ENCODE peak calls at places on chromosomes 3 and 15, in eight cellular contexts. One of them, this sample, is unnamed.

GRCh38 chr3:158718490-158719170 is 13.6 kb downstream of the RARRES1 start:
- DNase-seq in gastrocnemius medialis: no peak
- DNase-seq in endothelial cell: no peak
- DNase-seq in lung: no peak
- DNase-seq in AG10803: peak
- DNase-seq in breast epithelium: no peak
- DNase-seq in bronchial epithelial cell: peak
- DNase-seq in mammary epithelial cell: peak
- DNase-seq in this sample: no peak

GRCh38 chr3:128936341-128936740 is 56.9 kb downstream of the ACAD9 start:
- DNase-seq in gastrocnemius medialis: no peak
- DNase-seq in endothelial cell: no peak
- DNase-seq in lung: no peak
- DNase-seq in AG10803: no peak
- DNase-seq in breast epithelium: no peak
- DNase-seq in bronchial epithelial cell: no peak
- DNase-seq in mammary epithelial cell: no peak
- DNase-seq in this sample: peak

GRCh38 chr3:135014575-135014974 is 219.5 kb downstream of the EPHB1 start:
- DNase-seq in gastrocnemius medialis: no peak
- DNase-seq in endothelial cell: no peak
- DNase-seq in lung: no peak
- DNase-seq in AG10803: no peak
- DNase-seq in breast epithelium: no peak
- DNase-seq in bronchial epithelial cell: peak
- DNase-seq in mammary epithelial cell: no peak
- DNase-seq in this sample: no peak

GRCh38 chr3:191345334-191345733 is 15.0 kb upstream of the UTS2B start:
- DNase-seq in gastrocnemius medialis: no peak
- DNase-seq in endothelial cell: no peak
- DNase-seq in lung: no peak
- DNase-seq in AG10803: no peak
- DNase-seq in breast epithelium: no peak
- DNase-seq in bronchial epithelial cell: no peak
- DNase-seq in mammary epithelial cell: no peak
- DNase-seq in this sample: no peak

GRCh38 chr3:109563149-109563548 is 225.8 kb upstream of the DPPA4 start:
- DNase-seq in gastrocnemius medialis: no peak
- DNase-seq in endothelial cell: no peak
- DNase-seq in lung: no peak
- DNase-seq in AG10803: no peak
- DNase-seq in breast epithelium: no peak
- DNase-seq in bronchial epithelial cell: no peak
- DNase-seq in mammary epithelial cell: no peak
- DNase-seq in this sample: no peak

GRCh38 chr15:79643393-79643792 is 211.3 kb downstream of the MINAR1 start:
- DNase-seq in gastrocnemius medialis: no peak
- DNase-seq in endothelial cell: no peak
- DNase-seq in lung: no peak
- DNase-seq in AG10803: no peak
- DNase-seq in breast epithelium: no peak
- DNase-seq in bronchial epithelial cell: no peak
- DNase-seq in mammary epithelial cell: no peak
- DNase-seq in this sample: no peak

GRCh38 chr3:30401971-30402370 is 204.4 kb upstream of the TGFBR2 start:
- DNase-seq in gastrocnemius medialis: peak
- DNase-seq in endothelial cell: no peak
- DNase-seq in lung: no peak
- DNase-seq in AG10803: peak
- DNase-seq in breast epithelium: no peak
- DNase-seq in bronchial epithelial cell: peak
- DNase-seq in mammary epithelial cell: peak
- DNase-seq in this sample: no peak

GRCh38 chr3:128799650-128800049 is 73.7 kb downstream of the RAB7A start:
- DNase-seq in gastrocnemius medialis: no peak
- DNase-seq in endothelial cell: no peak
- DNase-seq in lung: no peak
- DNase-seq in AG10803: no peak
- DNase-seq in breast epithelium: no peak
- DNase-seq in bronchial epithelial cell: no peak
- DNase-seq in mammary epithelial cell: no peak
- DNase-seq in this sample: no peak

GRCh38 chr3:18812316-18812715 is 336.0 kb upstream of the KCNH8 start:
- DNase-seq in gastrocnemius medialis: no peak
- DNase-seq in endothelial cell: no peak
- DNase-seq in lung: no peak
- DNase-seq in AG10803: no peak
- DNase-seq in breast epithelium: no peak
- DNase-seq in bronchial epithelial cell: peak
- DNase-seq in mammary epithelial cell: peak
- DNase-seq in this sample: no peak

GRCh38 chr3:159818399-159818798 is 170.2 kb upstream of the IL12A start:
- DNase-seq in gastrocnemius medialis: no peak
- DNase-seq in endothelial cell: peak
- DNase-seq in lung: no peak
- DNase-seq in AG10803: no peak
- DNase-seq in breast epithelium: no peak
- DNase-seq in bronchial epithelial cell: no peak
- DNase-seq in mammary epithelial cell: no peak
- DNase-seq in this sample: no peak

GRCh38 chr3:21920431-21920830 is 169.4 kb upstream of the ZNF385D start:
- DNase-seq in gastrocnemius medialis: no peak
- DNase-seq in endothelial cell: no peak
- DNase-seq in lung: no peak
- DNase-seq in AG10803: peak
- DNase-seq in breast epithelium: no peak
- DNase-seq in bronchial epithelial cell: peak
- DNase-seq in mammary epithelial cell: peak
- DNase-seq in this sample: no peak

GRCh38 chr3:28860307-28860706 is 420.6 kb upstream of the RBMS3 start:
- DNase-seq in gastrocnemius medialis: peak
- DNase-seq in endothelial cell: no peak
- DNase-seq in lung: peak
- DNase-seq in AG10803: peak
- DNase-seq in breast epithelium: peak
- DNase-seq in bronchial epithelial cell: no peak
- DNase-seq in mammary epithelial cell: no peak
- DNase-seq in this sample: no peak

DNA sequence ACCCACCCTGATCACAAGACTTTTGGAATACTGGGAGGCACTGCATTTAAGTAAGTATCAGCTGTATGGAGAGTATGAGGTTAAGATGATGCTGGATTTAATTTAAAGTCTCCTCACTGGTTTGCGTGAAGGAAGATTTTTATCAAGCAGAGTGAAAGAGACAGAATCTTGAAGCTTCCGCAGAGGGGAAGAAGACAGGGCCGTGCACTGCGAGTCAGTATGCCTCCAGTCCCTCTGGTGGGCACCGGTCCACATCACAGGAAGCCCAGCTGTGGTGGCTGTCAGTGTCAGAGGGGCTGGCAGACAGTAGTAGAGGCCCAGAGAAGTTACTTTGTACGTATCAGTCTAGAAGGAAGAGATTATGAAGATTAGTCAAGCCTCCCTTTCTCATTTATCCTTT is 379.0 kb upstream of the TPRG1 start:
- DNase-seq in gastrocnemius medialis: peak
- DNase-seq in endothelial cell: peak
- DNase-seq in lung: no peak
- DNase-seq in AG10803: peak
- DNase-seq in breast epithelium: no peak
- DNase-seq in bronchial epithelial cell: no peak
- DNase-seq in mammary epithelial cell: no peak
- DNase-seq in this sample: no peak
- TF ChIP-seq CTCF in gastrocnemius medialis: no peak
- TF ChIP-seq CTCF in endothelial cell: no peak
- TF ChIP-seq CTCF in lung: no peak
- TF ChIP-seq CTCF in AG10803: peak
- TF ChIP-seq CTCF in breast epithelium: no peak
- TF ChIP-seq CTCF in bronchial epithelial cell: no peak
- TF ChIP-seq CTCF in mammary epithelial cell: no peak
- TF ChIP-seq CTCF in this sample: peak

DNA sequence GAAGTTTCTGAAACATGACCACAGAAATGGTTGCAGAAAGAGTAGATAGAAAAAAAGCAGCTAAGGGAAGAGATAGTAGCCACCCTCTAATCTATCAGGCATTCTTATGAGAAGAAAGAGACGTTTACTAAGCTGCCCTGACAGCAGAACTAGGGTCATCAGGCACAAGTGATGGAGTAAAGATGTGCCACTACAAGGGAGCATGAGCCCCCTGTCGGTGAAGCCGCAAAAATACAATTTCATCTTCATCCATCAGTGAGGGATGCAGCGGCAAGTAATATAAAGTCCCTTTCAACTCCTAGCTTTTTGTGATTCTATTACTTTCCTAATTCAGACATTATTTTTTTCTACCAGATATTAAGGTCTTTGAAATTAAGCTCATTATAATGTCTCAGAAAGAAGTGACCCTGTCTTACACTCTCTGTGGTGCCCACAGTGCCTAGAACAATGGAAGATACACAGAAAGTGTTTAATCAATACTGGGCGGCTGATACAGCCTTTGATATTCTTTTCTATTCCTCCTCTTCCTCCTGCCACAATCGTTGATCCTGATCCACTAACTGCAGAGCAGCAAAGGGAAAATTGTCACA is 651.6 kb downstream of the NTRK3 start:
- DNase-seq in gastrocnemius medialis: no peak
- DNase-seq in endothelial cell: peak
- DNase-seq in lung: no peak
- DNase-seq in AG10803: no peak
- DNase-seq in breast epithelium: no peak
- DNase-seq in bronchial epithelial cell: no peak
- DNase-seq in mammary epithelial cell: peak
- DNase-seq in this sample: no peak
- TF ChIP-seq CTCF in gastrocnemius medialis: peak
- TF ChIP-seq CTCF in endothelial cell: peak
- TF ChIP-seq CTCF in lung: no peak
- TF ChIP-seq CTCF in AG10803: peak
- TF ChIP-seq CTCF in breast epithelium: no peak
- TF ChIP-seq CTCF in bronchial epithelial cell: peak
- TF ChIP-seq CTCF in mammary epithelial cell: peak
- TF ChIP-seq CTCF in this sample: peak

DNA sequence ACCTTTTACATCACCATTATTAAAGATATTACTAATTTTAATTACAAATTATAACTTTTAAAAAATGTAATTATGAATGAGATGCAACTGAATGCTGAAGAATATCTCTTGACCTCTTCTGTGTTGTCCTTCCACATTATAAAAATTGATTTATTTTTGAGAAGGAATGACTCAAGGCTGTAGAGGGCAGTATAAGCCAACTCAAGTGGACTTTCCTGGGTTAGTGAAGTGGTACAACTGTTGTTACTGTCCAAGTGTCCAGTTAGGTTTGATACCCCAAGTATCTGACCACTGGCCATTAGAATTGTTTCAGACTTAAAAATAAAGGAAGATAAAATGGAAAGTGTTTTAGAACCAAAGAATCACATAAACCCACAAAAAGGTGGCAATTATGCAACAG is 51.9 kb downstream of the BBX start:
- DNase-seq in gastrocnemius medialis: no peak
- DNase-seq in endothelial cell: peak
- DNase-seq in lung: no peak
- DNase-seq in AG10803: peak
- DNase-seq in breast epithelium: no peak
- DNase-seq in bronchial epithelial cell: peak
- DNase-seq in mammary epithelial cell: peak
- DNase-seq in this sample: no peak
- TF ChIP-seq CTCF in gastrocnemius medialis: peak
- TF ChIP-seq CTCF in endothelial cell: peak
- TF ChIP-seq CTCF in lung: peak
- TF ChIP-seq CTCF in AG10803: peak
- TF ChIP-seq CTCF in breast epithelium: no peak
- TF ChIP-seq CTCF in bronchial epithelial cell: peak
- TF ChIP-seq CTCF in mammary epithelial cell: peak
- TF ChIP-seq CTCF in this sample: peak

DNA sequence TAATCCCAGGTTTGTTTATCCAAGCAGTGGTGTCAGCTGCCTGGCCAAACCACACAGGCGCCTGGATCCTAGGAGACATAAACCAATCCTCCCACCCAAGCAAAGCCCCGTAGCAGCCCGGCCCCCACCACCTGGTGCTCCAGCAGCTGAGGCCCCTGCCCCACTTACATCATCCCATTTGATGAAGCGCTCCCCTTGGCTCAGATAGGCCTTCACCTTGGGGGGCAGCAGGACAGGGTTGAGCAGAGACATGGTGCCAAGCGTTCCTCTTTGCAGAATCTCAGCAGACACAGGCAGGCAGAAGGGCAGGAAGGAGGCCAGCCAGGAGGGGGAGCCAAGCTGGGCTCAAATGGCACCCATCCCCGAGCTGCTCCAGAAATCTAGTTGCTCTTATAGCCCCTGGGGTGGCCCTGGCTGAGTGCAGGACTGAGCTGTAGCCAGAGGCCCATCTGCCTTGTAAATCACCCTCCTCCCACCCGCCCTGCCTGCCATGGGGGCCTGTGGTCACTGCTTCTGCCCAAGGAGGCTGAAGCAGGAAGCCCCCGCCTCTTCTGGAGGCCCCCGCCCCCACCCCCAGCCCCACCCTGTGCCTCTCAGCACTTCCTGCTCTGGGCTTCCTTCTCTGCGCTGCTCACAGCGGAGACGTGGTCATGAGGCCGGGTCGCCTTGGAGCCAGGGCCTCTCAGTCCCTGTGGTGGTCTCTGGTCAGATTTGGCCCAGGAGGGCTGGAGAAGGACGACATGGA is at the start of gene PLCB2:
- DNase-seq in gastrocnemius medialis: peak
- DNase-seq in endothelial cell: peak
- DNase-seq in lung: peak
- DNase-seq in AG10803: no peak
- DNase-seq in breast epithelium: no peak
- DNase-seq in bronchial epithelial cell: no peak
- DNase-seq in mammary epithelial cell: no peak
- DNase-seq in this sample: no peak
- TF ChIP-seq CTCF in gastrocnemius medialis: no peak
- TF ChIP-seq CTCF in endothelial cell: no peak
- TF ChIP-seq CTCF in lung: no peak
- TF ChIP-seq CTCF in AG10803: peak
- TF ChIP-seq CTCF in breast epithelium: no peak
- TF ChIP-seq CTCF in bronchial epithelial cell: peak
- TF ChIP-seq CTCF in mammary epithelial cell: no peak
- TF ChIP-seq CTCF in this sample: peak

GRCh38 chr15:85592148-85592547 is 202.6 kb downstream of the KLHL25 start:
- DNase-seq in gastrocnemius medialis: no peak
- DNase-seq in endothelial cell: no peak
- DNase-seq in lung: no peak
- DNase-seq in AG10803: peak
- DNase-seq in breast epithelium: no peak
- DNase-seq in bronchial epithelial cell: peak
- DNase-seq in mammary epithelial cell: peak
- DNase-seq in this sample: no peak
- TF ChIP-seq CTCF in gastrocnemius medialis: no peak
- TF ChIP-seq CTCF in endothelial cell: no peak
- TF ChIP-seq CTCF in lung: peak
- TF ChIP-seq CTCF in AG10803: peak
- TF ChIP-seq CTCF in breast epithelium: no peak
- TF ChIP-seq CTCF in bronchial epithelial cell: no peak
- TF ChIP-seq CTCF in mammary epithelial cell: peak
- TF ChIP-seq CTCF in this sample: peak

DNA sequence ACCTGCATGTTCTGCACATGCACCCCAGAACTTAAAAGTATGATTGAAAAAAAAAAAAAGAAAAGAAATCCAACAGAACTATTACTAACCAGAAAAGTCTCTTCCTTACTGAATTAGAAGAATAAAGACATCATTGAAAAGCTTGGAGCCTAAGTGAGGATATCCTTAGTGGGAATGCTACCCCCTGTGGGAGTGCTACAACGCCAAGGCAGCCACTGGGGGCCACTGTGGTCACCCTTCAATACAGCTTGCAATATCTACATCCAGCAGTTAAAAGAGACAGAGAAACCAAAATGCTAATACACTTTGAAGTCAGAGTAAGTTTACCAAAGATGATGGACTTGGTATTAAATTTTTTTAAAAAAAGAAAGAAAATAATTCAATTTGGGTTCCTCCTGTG is 292.0 kb downstream of the PLCL2 start:
- DNase-seq in gastrocnemius medialis: no peak
- DNase-seq in endothelial cell: no peak
- DNase-seq in lung: no peak
- DNase-seq in AG10803: no peak
- DNase-seq in breast epithelium: no peak
- DNase-seq in bronchial epithelial cell: no peak
- DNase-seq in mammary epithelial cell: no peak
- DNase-seq in this sample: no peak
- TF ChIP-seq CTCF in gastrocnemius medialis: no peak
- TF ChIP-seq CTCF in endothelial cell: no peak
- TF ChIP-seq CTCF in lung: no peak
- TF ChIP-seq CTCF in AG10803: no peak
- TF ChIP-seq CTCF in breast epithelium: no peak
- TF ChIP-seq CTCF in bronchial epithelial cell: no peak
- TF ChIP-seq CTCF in mammary epithelial cell: no peak
- TF ChIP-seq CTCF in this sample: no peak

This sample was measured in type B pancreatic cell.